ENCODE peak calls at places on chromosomes 12 and 14, in seven cellular contexts. Q is HFF-Myc, W is left ventricle myocardium superior, C is brain microvascular endothelial cell, P is amygdala, G is fibroblast of mammary gland, J is dorsolateral prefrontal cortex. K is an unnamed sample.

GRCh38 chr14:62691613-62692489 is 353.4 kb downstream of the KCNH5 start:
- DNase-seq in Q (no peak), J (no peak), W (no peak), G (peak; percentile 92), P (no peak), C (peak; percentile 44), K (peak; percentile 59)

GRCh38 chr12:70885952-70886351 is 34.6 kb downstream of the PTPRR start:
- DNase-seq in C (no peak), J (no peak), P (no peak), W (no peak), G (peak; percentile 12), Q (no peak), K (no peak)

GRCh38 chr14:71474866-71475265 is 457.4 kb upstream of the RGS6 start:
- DNase-seq in G (no peak), W (no peak), P (no peak), J (no peak), Q (no peak), C (no peak), K (no peak)

GRCh38 chr12:53733051-53733812 is 6.0 kb upstream of the CALCOCO1 start:
- DNase-seq in P (no peak), W (no peak), G (peak; percentile 62), J (no peak), Q (no peak), C (peak; percentile 85), K (peak; percentile 92)

GRCh38 chr12:131682511-131682895 is 28.4 kb upstream of the SFSWAP start:
- DNase-seq in P (no peak), J (no peak), Q (no peak), W (no peak), G (no peak), C (no peak), K (no peak)

GRCh38 chr12:79250186-79250585 is 385.6 kb downstream of the SYT1 start:
- DNase-seq in J (no peak), C (peak; percentile 40), P (no peak), W (no peak), G (peak; percentile 45), Q (no peak), K (peak; percentile 12)

GRCh38 chr14:105041841-105042765 is 21.2 kb upstream of the CDCA4 start:
- DNase-seq in Q (no peak), G (no peak), J (no peak), C (no peak), P (no peak), W (no peak), K (no peak)

GRCh38 chr12:51589557-51590176 is 1.4 kb upstream of the SCN8A start:
- DNase-seq in G (no peak), C (no peak), Q (no peak), J (no peak), W (no peak), P (no peak), K (no peak)

GRCh38 chr12:68806488-68807237 is 1.3 kb upstream of the MDM2 start:
- DNase-seq in W (no peak), P (no peak), Q (no peak), C (no peak), G (no peak), J (no peak), K (no peak)

GRCh38 chr14:95817271-95817670 is 59.4 kb upstream of the TUNAR start:
- DNase-seq in C (no peak), P (no peak), J (no peak), W (no peak), Q (no peak), G (no peak), K (no peak)

GRCh38 chr14:23865502-23865901 is 88.1 kb upstream of the DHRS4 start:
- DNase-seq in J (no peak), P (no peak), Q (no peak), G (no peak), C (no peak), W (no peak), K (peak; percentile 9)

GRCh38 chr12:86774841-86775386 is 518.7 kb upstream of the MGAT4C start:
- DNase-seq in W (no peak), Q (no peak), J (no peak), C (no peak), P (no peak), G (peak; percentile 31), K (no peak)

GRCh38 chr12:6463211-6463610 is 7.3 kb downstream of the VAMP1 start:
- DNase-seq in Q (no peak), J (no peak), G (no peak), C (no peak), W (no peak), P (no peak), K (no peak)

GRCh38 chr12:124509676-124510300 is 57.6 kb downstream of the NCOR2 start:
- DNase-seq in G (peak; percentile 73), J (no peak), P (peak; percentile 61), Q (peak; percentile 71), C (peak; percentile 81), W (peak; percentile 76), K (peak; percentile 89)

GRCh38 chr12:119589087-119589486 is 4.5 kb upstream of the TMEM233 start:
- DNase-seq in Q (no peak), C (no peak), W (no peak), P (no peak), G (peak; percentile 67), J (no peak), K (no peak)

GRCh38 chr12:95074766-95075165 is 1.3 kb upstream of the NR2C1 start:
- DNase-seq in Q (no peak), G (no peak), J (no peak), C (no peak), W (no peak), P (no peak), K (no peak)

GRCh38 chr12:47038270-47038748 is 41.1 kb upstream of the PCED1B start:
- DNase-seq in C (no peak), Q (no peak), G (no peak), P (no peak), J (no peak), W (no peak), K (peak; percentile 48)

GRCh38 chr12:75289678-75290200 is 40.4 kb downstream of the CAPS2 start:
- DNase-seq in Q (no peak), C (no peak), P (no peak), G (peak; percentile 52), J (no peak), W (no peak), K (peak; percentile 22)

GRCh38 chr14:80959448-80960006 is 4.1 kb downstream of the TSHR start:
- DNase-seq in C (no peak), P (no peak), G (no peak), Q (no peak), W (no peak), J (no peak), K (no peak)

GRCh38 chr12:131494141-131494733 is 216.7 kb upstream of the SFSWAP start:
- DNase-seq in C (no peak), W (no peak), Q (no peak), J (no peak), G (no peak), P (no peak), K (no peak)

GRCh38 chr14:89425931-89426330 is 8.9 kb upstream of the FOXN3 start:
- DNase-seq in C (peak; percentile 97), Q (peak; percentile 96), J (no peak), P (no peak), G (peak; percentile 99), W (no peak), K (peak; percentile 99)

GRCh38 chr14:24162083-24162482 is 1.0 kb downstream of the IRF9 start:
- DNase-seq in P (no peak), Q (no peak), C (peak; percentile 37), G (peak; percentile 48), J (no peak), W (no peak), K (peak; percentile 43)

GRCh38 chr12:53380104-53380796 is at the start of gene SP1:
- DNase-seq in P (peak; percentile 80), C (peak; percentile 81), G (peak; percentile 90), J (peak; percentile 87), Q (no peak), W (peak; percentile 95), K (peak; percentile 95)

GRCh38 chr12:126668538-126668937 is 1598.4 kb upstream of the TMEM132C start:
- DNase-seq in Q (peak; percentile 49), J (no peak), C (peak; percentile 59), W (no peak), P (no peak), G (peak; percentile 92), K (peak; percentile 98)

GRCh38 chr14:69260246-69260978 is 454 bp downstream of the GALNT16 start:
- DNase-seq in W (peak; percentile 52), J (no peak), G (no peak), Q (no peak), P (no peak), C (peak; percentile 11), K (peak; percentile 20)

GRCh38 chr14:71554959-71555612 is 377.1 kb upstream of the RGS6 start:
- DNase-seq in G (no peak), Q (no peak), W (no peak), J (no peak), C (no peak), P (no peak), K (no peak)

GRCh38 chr12:106954462-106955376 is 988 bp upstream of the TMEM263 start:
- DNase-seq in Q (no peak), C (no peak), G (peak; percentile 42), W (peak; percentile 68), J (peak; percentile 47), P (peak; percentile 3), K (peak; percentile 52)

GRCh38 chr12:85669911-85670310 is 166.3 kb downstream of the RASSF9 start:
- DNase-seq in W (no peak), J (no peak), P (no peak), G (no peak), C (no peak), Q (no peak), K (no peak)

GRCh38 chr12:74317078-74317581 is 220.5 kb upstream of the ATXN7L3B start:
- DNase-seq in G (peak; percentile 28), W (peak; percentile 44), P (no peak), C (peak; percentile 78), J (no peak), Q (no peak), K (no peak)

GRCh38 chr14:94066089-94066676 is 14.8 kb downstream of the DDX24 start:
- DNase-seq in P (no peak), Q (no peak), G (no peak), C (no peak), W (no peak), J (no peak), K (no peak)

GRCh38 chr14:51849095-51849494 is 11.3 kb upstream of the GNG2 start:
- DNase-seq in Q (no peak), W (no peak), J (no peak), G (peak; percentile 55), P (no peak), C (no peak), K (peak; percentile 39)

GRCh38 chr12:105644770-105645169 is 314.3 kb downstream of the C12orf75 start:
- DNase-seq in W (no peak), P (no peak), Q (no peak), C (no peak), G (no peak), J (no peak), K (peak; percentile 40)

GRCh38 chr12:48165089-48166031 is 8.0 kb upstream of the ASB8 start:
- DNase-seq in W (no peak), G (peak; percentile 70), J (no peak), Q (peak; percentile 21), P (no peak), C (no peak), K (peak; percentile 62)

GRCh38 chr12:111367661-111368221 is 1.2 kb downstream of the PHETA1 start:
- DNase-seq in W (peak; percentile 39), P (no peak), C (peak; percentile 12), Q (no peak), G (peak; percentile 27), J (no peak), K (peak; percentile 29)

GRCh38 chr14:61364243-61364642 is 42.9 kb downstream of the PRKCH start:
- DNase-seq in Q (no peak), C (no peak), P (no peak), J (no peak), W (no peak), G (no peak), K (no peak)

GRCh38 chr14:69543341-69544249 is 31.1 kb downstream of the CCDC177 start:
- DNase-seq in J (peak; percentile 84), G (peak; percentile 98), W (peak; percentile 37), Q (peak; percentile 70), C (peak; percentile 88), P (no peak), K (peak; percentile 87)

GRCh38 chr14:77867476-77867875 is 67.6 kb downstream of the ADCK1 start:
- DNase-seq in C (no peak), W (no peak), Q (no peak), P (no peak), J (no peak), G (no peak), K (no peak)

GRCh38 chr14:68961781-68962584 is 17.1 kb downstream of the ACTN1 start:
- DNase-seq in Q (no peak), G (peak; percentile 70), P (peak; percentile 10), C (no peak), W (peak; percentile 34), J (peak; percentile 91), K (peak; percentile 66)

K was measured in EH.